ENCODE peak calls at places on chromosomes 5 and 9, in six cellular contexts. One of them, this sample, is unnamed.

GRCh38 chr5:40955313-40955712 is 46.0 kb downstream of the C7 start:
- DNase-seq in activated CD8-positive, alpha-beta memory T cell treated with anti-CD3 and anti-CD28 coated beads for 48 hours: no peak
- DNase-seq in endodermal cell: no peak
- DNase-seq in cardiac septum: no peak
- DNase-seq in GM04504: no peak
- DNase-seq in aorta: no peak
- DNase-seq in this sample: no peak

GRCh38 chr5:56681346-56681745 is 134.0 kb upstream of the MAP3K1 start:
- DNase-seq in GM04504: no peak
- DNase-seq in aorta: no peak
- DNase-seq in cardiac septum: no peak
- DNase-seq in activated CD8-positive, alpha-beta memory T cell treated with anti-CD3 and anti-CD28 coated beads for 48 hours: no peak
- DNase-seq in endodermal cell: no peak
- DNase-seq in this sample: no peak

GRCh38 chr9:136608331-136609159 is 54.2 kb upstream of the EGFL7 start:
- DNase-seq in GM04504: no peak
- DNase-seq in activated CD8-positive, alpha-beta memory T cell treated with anti-CD3 and anti-CD28 coated beads for 48 hours: no peak
- DNase-seq in cardiac septum: no peak
- DNase-seq in aorta: no peak
- DNase-seq in endodermal cell: no peak
- DNase-seq in this sample: no peak

GRCh38 chr9:76868897-76869296 is 37.0 kb downstream of the PRUNE2 start:
- DNase-seq in aorta: no peak
- DNase-seq in cardiac septum: no peak
- DNase-seq in endodermal cell: no peak
- DNase-seq in activated CD8-positive, alpha-beta memory T cell treated with anti-CD3 and anti-CD28 coated beads for 48 hours: no peak
- DNase-seq in GM04504: no peak
- DNase-seq in this sample: no peak

GRCh38 chr9:136287960-136288753 is 15.7 kb downstream of the CCDC187 start:
- DNase-seq in GM04504: no peak
- DNase-seq in cardiac septum: no peak
- DNase-seq in aorta: no peak
- DNase-seq in endodermal cell: no peak
- DNase-seq in activated CD8-positive, alpha-beta memory T cell treated with anti-CD3 and anti-CD28 coated beads for 48 hours: no peak
- DNase-seq in this sample: no peak

GRCh38 chr5:152595327-152595890 is 190.3 kb upstream of the NMUR2 start:
- DNase-seq in aorta: no peak
- DNase-seq in cardiac septum: no peak
- DNase-seq in activated CD8-positive, alpha-beta memory T cell treated with anti-CD3 and anti-CD28 coated beads for 48 hours: no peak
- DNase-seq in endodermal cell: no peak
- DNase-seq in GM04504: no peak
- DNase-seq in this sample: no peak

GRCh38 chr9:34377402-34377741 is 674 bp upstream of the MYORG start:
- DNase-seq in activated CD8-positive, alpha-beta memory T cell treated with anti-CD3 and anti-CD28 coated beads for 48 hours: no peak
- DNase-seq in aorta: peak
- DNase-seq in GM04504: no peak
- DNase-seq in endodermal cell: no peak
- DNase-seq in cardiac septum: no peak
- DNase-seq in this sample: no peak

GRCh38 chr9:116574027-116574679 is 113.0 kb upstream of the TRIM32 start:
- DNase-seq in endodermal cell: no peak
- DNase-seq in GM04504: no peak
- DNase-seq in activated CD8-positive, alpha-beta memory T cell treated with anti-CD3 and anti-CD28 coated beads for 48 hours: no peak
- DNase-seq in aorta: no peak
- DNase-seq in cardiac septum: no peak
- DNase-seq in this sample: no peak

GRCh38 chr9:113957778-113958430 is 81.8 kb downstream of the ZNF618 start:
- DNase-seq in endodermal cell: peak
- DNase-seq in GM04504: peak
- DNase-seq in activated CD8-positive, alpha-beta memory T cell treated with anti-CD3 and anti-CD28 coated beads for 48 hours: no peak
- DNase-seq in cardiac septum: peak
- DNase-seq in aorta: no peak
- DNase-seq in this sample: no peak

GRCh38 chr9:136564379-136564988 is 18.6 kb upstream of the NOTCH1 start:
- DNase-seq in endodermal cell: peak
- DNase-seq in cardiac septum: peak
- DNase-seq in activated CD8-positive, alpha-beta memory T cell treated with anti-CD3 and anti-CD28 coated beads for 48 hours: no peak
- DNase-seq in aorta: peak
- DNase-seq in GM04504: peak
- DNase-seq in this sample: no peak

GRCh38 chr5:56561-57290 is 35.2 kb upstream of the PLEKHG4B start:
- DNase-seq in GM04504: no peak
- DNase-seq in aorta: no peak
- DNase-seq in activated CD8-positive, alpha-beta memory T cell treated with anti-CD3 and anti-CD28 coated beads for 48 hours: no peak
- DNase-seq in endodermal cell: peak
- DNase-seq in cardiac septum: no peak
- DNase-seq in this sample: peak

GRCh38 chr9:136949239-136949816 is 2.7 kb upstream of the LCN12 start:
- DNase-seq in GM04504: no peak
- DNase-seq in activated CD8-positive, alpha-beta memory T cell treated with anti-CD3 and anti-CD28 coated beads for 48 hours: no peak
- DNase-seq in endodermal cell: no peak
- DNase-seq in cardiac septum: no peak
- DNase-seq in aorta: no peak
- DNase-seq in this sample: no peak

GRCh38 chr5:135371738-135372232 is 27.2 kb downstream of the MACROH2A1 start:
- DNase-seq in aorta: no peak
- DNase-seq in activated CD8-positive, alpha-beta memory T cell treated with anti-CD3 and anti-CD28 coated beads for 48 hours: no peak
- DNase-seq in cardiac septum: no peak
- DNase-seq in endodermal cell: no peak
- DNase-seq in GM04504: no peak
- DNase-seq in this sample: no peak

GRCh38 chr5:89277791-89278190 is 394.8 kb upstream of the MEF2C start:
- DNase-seq in activated CD8-positive, alpha-beta memory T cell treated with anti-CD3 and anti-CD28 coated beads for 48 hours: no peak
- DNase-seq in GM04504: no peak
- DNase-seq in endodermal cell: no peak
- DNase-seq in cardiac septum: no peak
- DNase-seq in aorta: no peak
- DNase-seq in this sample: no peak

GRCh38 chr9:135156525-135157510 is 69.3 kb downstream of the OLFM1 start:
- DNase-seq in aorta: no peak
- DNase-seq in GM04504: no peak
- DNase-seq in endodermal cell: peak
- DNase-seq in cardiac septum: no peak
- DNase-seq in activated CD8-positive, alpha-beta memory T cell treated with anti-CD3 and anti-CD28 coated beads for 48 hours: peak
- DNase-seq in this sample: peak

GRCh38 chr9:127004946-127005769 is 90.6 kb downstream of the RALGPS1 start:
- DNase-seq in cardiac septum: no peak
- DNase-seq in aorta: no peak
- DNase-seq in activated CD8-positive, alpha-beta memory T cell treated with anti-CD3 and anti-CD28 coated beads for 48 hours: no peak
- DNase-seq in GM04504: no peak
- DNase-seq in endodermal cell: no peak
- DNase-seq in this sample: no peak

GRCh38 chr5:163453705-163454104 is 6.2 kb downstream of the NUDCD2 start:
- DNase-seq in endodermal cell: no peak
- DNase-seq in aorta: no peak
- DNase-seq in cardiac septum: no peak
- DNase-seq in activated CD8-positive, alpha-beta memory T cell treated with anti-CD3 and anti-CD28 coated beads for 48 hours: no peak
- DNase-seq in GM04504: no peak
- DNase-seq in this sample: no peak

GRCh38 chr9:1707291-1707690 is 307.9 kb upstream of the SMARCA2 start:
- DNase-seq in GM04504: no peak
- DNase-seq in cardiac septum: no peak
- DNase-seq in endodermal cell: no peak
- DNase-seq in aorta: no peak
- DNase-seq in activated CD8-positive, alpha-beta memory T cell treated with anti-CD3 and anti-CD28 coated beads for 48 hours: no peak
- DNase-seq in this sample: no peak

GRCh38 chr5:158676642-158677489 is 422.9 kb downstream of the EBF1 start:
- DNase-seq in aorta: no peak
- DNase-seq in activated CD8-positive, alpha-beta memory T cell treated with anti-CD3 and anti-CD28 coated beads for 48 hours: no peak
- DNase-seq in GM04504: no peak
- DNase-seq in cardiac septum: no peak
- DNase-seq in endodermal cell: peak
- DNase-seq in this sample: no peak

GRCh38 chr5:96115467-96115812 is 153.8 kb upstream of the ELL2 start:
- DNase-seq in aorta: no peak
- DNase-seq in cardiac septum: no peak
- DNase-seq in activated CD8-positive, alpha-beta memory T cell treated with anti-CD3 and anti-CD28 coated beads for 48 hours: no peak
- DNase-seq in endodermal cell: no peak
- DNase-seq in GM04504: no peak
- DNase-seq in this sample: no peak

GRCh38 chr5:82265052-82265451 is 13.1 kb downstream of the RPS23 start:
- DNase-seq in activated CD8-positive, alpha-beta memory T cell treated with anti-CD3 and anti-CD28 coated beads for 48 hours: no peak
- DNase-seq in GM04504: peak
- DNase-seq in cardiac septum: no peak
- DNase-seq in aorta: no peak
- DNase-seq in endodermal cell: no peak
- DNase-seq in this sample: no peak

GRCh38 chr5:176647870-176648466 is 684 bp downstream of the TSPAN17 start:
- DNase-seq in cardiac septum: no peak
- DNase-seq in endodermal cell: peak
- DNase-seq in aorta: no peak
- DNase-seq in activated CD8-positive, alpha-beta memory T cell treated with anti-CD3 and anti-CD28 coated beads for 48 hours: no peak
- DNase-seq in GM04504: no peak
- DNase-seq in this sample: peak

GRCh38 chr9:129996161-129996849 is 46.7 kb downstream of the FNBP1 start:
- DNase-seq in aorta: no peak
- DNase-seq in GM04504: no peak
- DNase-seq in activated CD8-positive, alpha-beta memory T cell treated with anti-CD3 and anti-CD28 coated beads for 48 hours: no peak
- DNase-seq in cardiac septum: no peak
- DNase-seq in endodermal cell: no peak
- DNase-seq in this sample: no peak

GRCh38 chr5:150780180-150780692 is 1.7 kb downstream of the SMIM3 start:
- DNase-seq in activated CD8-positive, alpha-beta memory T cell treated with anti-CD3 and anti-CD28 coated beads for 48 hours: no peak
- DNase-seq in endodermal cell: no peak
- DNase-seq in aorta: no peak
- DNase-seq in cardiac septum: no peak
- DNase-seq in GM04504: peak
- DNase-seq in this sample: no peak

GRCh38 chr5:107483196-107483595 is 187.5 kb downstream of the EFNA5 start:
- DNase-seq in aorta: no peak
- DNase-seq in GM04504: no peak
- DNase-seq in endodermal cell: no peak
- DNase-seq in activated CD8-positive, alpha-beta memory T cell treated with anti-CD3 and anti-CD28 coated beads for 48 hours: no peak
- DNase-seq in cardiac septum: no peak
- DNase-seq in this sample: no peak

GRCh38 chr9:83281306-83282255 is 218.6 kb upstream of the RASEF start:
- DNase-seq in endodermal cell: no peak
- DNase-seq in aorta: peak
- DNase-seq in activated CD8-positive, alpha-beta memory T cell treated with anti-CD3 and anti-CD28 coated beads for 48 hours: no peak
- DNase-seq in cardiac septum: no peak
- DNase-seq in GM04504: peak
- DNase-seq in this sample: no peak

GRCh38 chr9:13901176-13901575 is 412.8 kb downstream of the NFIB start:
- DNase-seq in cardiac septum: no peak
- DNase-seq in GM04504: no peak
- DNase-seq in activated CD8-positive, alpha-beta memory T cell treated with anti-CD3 and anti-CD28 coated beads for 48 hours: no peak
- DNase-seq in endodermal cell: no peak
- DNase-seq in aorta: no peak
- DNase-seq in this sample: no peak

GRCh38 chr9:85182381-85182780 is 512.9 kb downstream of the NTRK2 start:
- DNase-seq in cardiac septum: no peak
- DNase-seq in activated CD8-positive, alpha-beta memory T cell treated with anti-CD3 and anti-CD28 coated beads for 48 hours: no peak
- DNase-seq in GM04504: no peak
- DNase-seq in aorta: no peak
- DNase-seq in endodermal cell: no peak
- DNase-seq in this sample: no peak

GRCh38 chr5:161155451-161155850 is 303.4 kb upstream of the ATP10B start:
- DNase-seq in endodermal cell: no peak
- DNase-seq in activated CD8-positive, alpha-beta memory T cell treated with anti-CD3 and anti-CD28 coated beads for 48 hours: no peak
- DNase-seq in aorta: no peak
- DNase-seq in cardiac septum: no peak
- DNase-seq in GM04504: no peak
- DNase-seq in this sample: no peak

GRCh38 chr9:36317766-36318165 is 59.5 kb upstream of the GNE start:
- DNase-seq in aorta: no peak
- DNase-seq in GM04504: no peak
- DNase-seq in activated CD8-positive, alpha-beta memory T cell treated with anti-CD3 and anti-CD28 coated beads for 48 hours: no peak
- DNase-seq in endodermal cell: no peak
- DNase-seq in cardiac septum: peak
- DNase-seq in this sample: no peak

GRCh38 chr9:33293782-33294181 is 3.5 kb downstream of the NFX1 start:
- DNase-seq in cardiac septum: no peak
- DNase-seq in endodermal cell: no peak
- DNase-seq in aorta: no peak
- DNase-seq in activated CD8-positive, alpha-beta memory T cell treated with anti-CD3 and anti-CD28 coated beads for 48 hours: no peak
- DNase-seq in GM04504: no peak
- DNase-seq in this sample: no peak

GRCh38 chr9:33443047-33443446 is 4.3 kb downstream of the AQP3 start:
- DNase-seq in cardiac septum: no peak
- DNase-seq in GM04504: no peak
- DNase-seq in aorta: no peak
- DNase-seq in endodermal cell: no peak
- DNase-seq in activated CD8-positive, alpha-beta memory T cell treated with anti-CD3 and anti-CD28 coated beads for 48 hours: no peak
- DNase-seq in this sample: no peak

GRCh38 chr5:15752886-15753285 is 252.9 kb downstream of the FBXL7 start:
- DNase-seq in GM04504: no peak
- DNase-seq in cardiac septum: peak
- DNase-seq in aorta: peak
- DNase-seq in endodermal cell: no peak
- DNase-seq in activated CD8-positive, alpha-beta memory T cell treated with anti-CD3 and anti-CD28 coated beads for 48 hours: no peak
- DNase-seq in this sample: no peak

GRCh38 chr5:42242829-42243485 is 180.3 kb upstream of the GHR start:
- DNase-seq in GM04504: no peak
- DNase-seq in activated CD8-positive, alpha-beta memory T cell treated with anti-CD3 and anti-CD28 coated beads for 48 hours: no peak
- DNase-seq in aorta: no peak
- DNase-seq in endodermal cell: no peak
- DNase-seq in cardiac septum: no peak
- DNase-seq in this sample: no peak

GRCh38 chr5:9284781-9285307 is 261.0 kb downstream of the SEMA5A start:
- DNase-seq in activated CD8-positive, alpha-beta memory T cell treated with anti-CD3 and anti-CD28 coated beads for 48 hours: no peak
- DNase-seq in endodermal cell: no peak
- DNase-seq in GM04504: peak
- DNase-seq in cardiac septum: no peak
- DNase-seq in aorta: peak
- DNase-seq in this sample: no peak

This sample was measured in mesothelial cell of epicardium.